ENCODE peak calls at places on chromosomes 5 and 9, in six cellular contexts. O is smooth muscle cell of the brain vasculature, Y is activated gamma-delta T cell, D is choroid plexus epithelial cell, Z is nephron progenitor cell, S is AG08396. C is an unnamed sample.

GRCh38 chr9:93091056-93091452 is 5.0 kb upstream of the CARD19 start:
- DNase-seq in Z (no peak), S (no peak), Y (no peak), D (no peak), O (no peak), C (no peak)

GRCh38 chr9:127360205-127360604 is 36.8 kb upstream of the SLC2A8 start:
- DNase-seq in D (peak; percentile 55), Z (no peak), O (no peak), Y (no peak), S (no peak), C (no peak)

GRCh38 chr9:108053555-108054061 is 564.0 kb upstream of the KLF4 start:
- DNase-seq in Y (no peak), O (no peak), S (no peak), D (peak; percentile 88), Z (no peak), C (peak; percentile 42)

GRCh38 chr5:54595724-54596123 is 78.2 kb downstream of the SNX18 start:
- DNase-seq in Y (no peak), D (peak; percentile 22), O (no peak), Z (no peak), S (peak; percentile 22), C (peak; percentile 62)

GRCh38 chr5:158431369-158432029 is 572.6 kb upstream of the CLINT1 start:
- DNase-seq in Z (no peak), Y (no peak), S (no peak), D (peak; percentile 77), O (no peak), C (peak; percentile 44)

GRCh38 chr5:61768692-61769281 is 436.7 kb downstream of the ZSWIM6 start:
- DNase-seq in D (peak; percentile 16), S (peak; percentile 18), Y (no peak), Z (peak; percentile 20), O (no peak), C (no peak)

GRCh38 chr5:160342413-160342941 is 27.9 kb downstream of the C1QTNF2 start:
- DNase-seq in Y (no peak), Z (no peak), O (no peak), D (peak; percentile 50), S (peak; percentile 45), C (peak; percentile 62)

GRCh38 chr9:128550770-128551651 is 1.4 kb upstream of the SPTAN1 start:
- DNase-seq in S (peak; percentile 44), Z (peak; percentile 45), O (no peak), Y (no peak), D (peak; percentile 67), C (peak; percentile 40)

GRCh38 chr5:97181856-97182545 is 1.0 kb downstream of the RIOK2 start:
- DNase-seq in D (peak; percentile 38), Z (no peak), S (no peak), O (no peak), Y (no peak), C (no peak)

GRCh38 chr5:150522504-150523464 is 14.9 kb downstream of the NDST1 start:
- DNase-seq in Z (no peak), O (no peak), Y (no peak), S (no peak), D (no peak), C (no peak)

GRCh38 chr9:1997646-1998045 is 17.5 kb upstream of the SMARCA2 start:
- DNase-seq in Z (no peak), D (no peak), Y (no peak), O (no peak), S (no peak), C (no peak)

GRCh38 chr5:65086234-65086886 is 317.6 kb downstream of the CWC27 start:
- DNase-seq in O (no peak), Z (peak; percentile 9), S (no peak), Y (no peak), D (no peak), C (no peak)

GRCh38 chr9:16986441-16987387 is 116.2 kb upstream of the BNC2 start:
- DNase-seq in D (peak; percentile 72), S (peak; percentile 55), Y (no peak), O (no peak), Z (no peak), C (peak; percentile 65)

GRCh38 chr9:116656535-116656934 is 30.6 kb upstream of the TRIM32 start:
- DNase-seq in S (no peak), Y (no peak), O (no peak), D (no peak), Z (no peak), C (peak; percentile 28)

GRCh38 chr9:136592666-136593065 is 46.8 kb upstream of the NOTCH1 start:
- DNase-seq in O (no peak), D (no peak), Z (no peak), Y (no peak), S (no peak), C (no peak)

GRCh38 chr5:73266309-73266708 is 93.3 kb downstream of the TMEM174 start:
- DNase-seq in Z (no peak), O (no peak), S (no peak), D (no peak), Y (no peak), C (no peak)

GRCh38 chr5:149605998-149606721 is 24.9 kb downstream of the ARHGEF37 start:
- DNase-seq in D (peak; percentile 64), Y (no peak), S (peak; percentile 85), O (no peak), Z (no peak), C (peak; percentile 95)

GRCh38 chr9:87725900-87726709 is at the start of gene CTSL:
- DNase-seq in Y (no peak), D (peak; percentile 90), Z (peak; percentile 86), O (no peak), S (peak; percentile 95), C (peak; percentile 97)

GRCh38 chr9:12922209-12922914 is 147.5 kb downstream of the LURAP1L start:
- DNase-seq in S (no peak), D (peak; percentile 55), O (no peak), Z (no peak), Y (no peak), C (no peak)

GRCh38 chr5:147483961-147484707 is 25.7 kb downstream of the DPYSL3 start:
- DNase-seq in D (peak; percentile 68), O (no peak), Y (no peak), Z (peak; percentile 32), S (peak; percentile 63), C (peak; percentile 84)

GRCh38 chr9:121822093-121823085 is 171.0 kb downstream of the DAB2IP start:
- DNase-seq in S (no peak), Z (no peak), Y (no peak), O (no peak), D (no peak), C (no peak)

GRCh38 chr5:84599964-84600363 is 215.3 kb upstream of the EDIL3 start:
- DNase-seq in Y (no peak), D (no peak), Z (no peak), O (no peak), S (no peak), C (no peak)

GRCh38 chr5:163964650-163965049 is 459.2 kb downstream of the MAT2B start:
- DNase-seq in Z (peak; percentile 14), O (no peak), D (peak; percentile 57), Y (no peak), S (no peak), C (no peak)

GRCh38 chr5:10542151-10542550 is 21.7 kb upstream of the ANKRD33B start:
- DNase-seq in O (no peak), Y (no peak), Z (no peak), S (no peak), D (no peak), C (no peak)

GRCh38 chr5:171762841-171763408 is 22.7 kb upstream of the SMIM23 start:
- DNase-seq in Y (no peak), O (no peak), Z (no peak), D (no peak), S (no peak), C (no peak)

GRCh38 chr9:126722922-126723806 is 81.7 kb upstream of the ZBTB43 start:
- DNase-seq in O (no peak), Z (peak; percentile 70), S (no peak), D (peak; percentile 48), Y (peak; percentile 64), C (no peak)

GRCh38 chr9:108609227-108609894 is 246.4 kb downstream of the ACTL7B start:
- DNase-seq in Y (no peak), O (no peak), Z (no peak), S (no peak), D (no peak), C (peak; percentile 65)

GRCh38 chr5:78008356-78008967 is 232.3 kb upstream of the TBCA start:
- DNase-seq in S (peak; percentile 51), Y (no peak), Z (peak; percentile 17), D (peak; percentile 76), O (peak; percentile 13), C (peak; percentile 67)

GRCh38 chr5:172872997-172873491 is 39.0 kb downstream of the ERGIC1 start:
- DNase-seq in S (peak; percentile 43), Z (no peak), D (peak; percentile 94), O (peak; percentile 91), Y (no peak), C (peak; percentile 47)

GRCh38 chr9:86202338-86202882 is 57.0 kb downstream of the C9orf153 start:
- DNase-seq in S (peak; percentile 72), Y (no peak), Z (peak; percentile 21), O (no peak), D (peak; percentile 77), C (peak; percentile 82)

GRCh38 chr5:158492850-158493249 is 606.9 kb downstream of the EBF1 start:
- DNase-seq in S (no peak), D (peak; percentile 51), Y (no peak), Z (no peak), O (peak; percentile 56), C (no peak)

GRCh38 chr9:105168935-105169334 is 75.5 kb upstream of the SLC44A1 start:
- DNase-seq in Y (no peak), O (no peak), Z (no peak), S (no peak), D (peak; percentile 75), C (no peak)

GRCh38 chr9:69066955-69067354 is 31.4 kb downstream of the FXN start:
- DNase-seq in D (no peak), O (no peak), Y (no peak), S (no peak), Z (no peak), C (no peak)

GRCh38 chr5:149799965-149800516 is 69.9 kb downstream of the PPARGC1B start:
- DNase-seq in Z (no peak), S (no peak), Y (no peak), O (no peak), D (no peak), C (no peak)

GRCh38 chr9:129064499-129064908 is 16.4 kb upstream of the DOLPP1 start:
- DNase-seq in O (no peak), D (no peak), Y (no peak), S (no peak), Z (no peak), C (no peak)